ENCODE peak calls at places on chromosome 4, in five cellular contexts. B is left lung, M is spleen, I is A673, Z is A549. T is an unnamed sample.

GRCh38 chr4:123930971-123931370 is 534.4 kb downstream of the SPRY1 start:
- DNase-seq in B (no peak), Z (no peak), M (no peak), I (no peak), T (no peak)

GRCh38 chr4:30716671-30717207 is 3.4 kb upstream of the PCDH7 start:
- DNase-seq in M (no peak), I (no peak), B (no peak), Z (no peak), T (no peak)

GRCh38 chr4:26161030-26161824 is 159.6 kb upstream of the RBPJ start:
- DNase-seq in Z (no peak), I (no peak), B (no peak), M (no peak), T (no peak)

GRCh38 chr4:110510955-110511544 is 35.1 kb downstream of the ENPEP start:
- DNase-seq in M (no peak), Z (peak; percentile 49), B (no peak), I (peak; percentile 85), T (no peak)

GRCh38 chr4:86970447-86971354 is 35.9 kb downstream of the AFF1 start:
- DNase-seq in Z (no peak), M (no peak), B (no peak), I (no peak), T (no peak)

GRCh38 chr4:81806485-81806884 is 334.8 kb upstream of the RASGEF1B start:
- DNase-seq in I (no peak), B (no peak), Z (no peak), M (no peak), T (no peak)

GRCh38 chr4:31557444-31557843 is 837.3 kb downstream of the PCDH7 start:
- DNase-seq in M (no peak), I (no peak), B (no peak), Z (peak; percentile 18), T (no peak)

GRCh38 chr4:127601029-127601428 is 31.7 kb upstream of the INTU start:
- DNase-seq in B (no peak), M (no peak), I (no peak), Z (no peak), T (no peak)

GRCh38 chr4:175671491-175671934 is 140.6 kb downstream of the GPM6A start:
- DNase-seq in B (no peak), M (no peak), I (peak; percentile 12), Z (peak; percentile 3), T (peak; percentile 42)

GRCh38 chr4:131499139-131499873 is 1649.8 kb upstream of the PCDH10 start:
- DNase-seq in I (no peak), Z (peak; percentile 12), M (no peak), B (peak; percentile 31), T (no peak)

GRCh38 chr4:66647468-66647867 is 897.8 kb downstream of the CENPC start:
- DNase-seq in M (no peak), B (no peak), Z (no peak), I (no peak), T (no peak)

GRCh38 chr4:98290511-98290910 is 29.3 kb downstream of the RAP1GDS1 start:
- DNase-seq in Z (no peak), B (no peak), I (peak; percentile 5), M (no peak), T (no peak)

GRCh38 chr4:48906283-48907173 is at the start of gene OCIAD2:
- DNase-seq in Z (peak; percentile 72), M (peak; percentile 94), B (peak; percentile 89), I (peak; percentile 91), T (peak; percentile 92)

GRCh38 chr4:123896446-123897071 is 500.0 kb downstream of the SPRY1 start:
- DNase-seq in Z (no peak), M (no peak), B (no peak), I (no peak), T (no peak)

GRCh38 chr4:3300198-3300671 is 7.4 kb downstream of the RGS12 start:
- DNase-seq in B (peak; percentile 69), M (peak; percentile 68), I (no peak), Z (no peak), T (peak; percentile 52)

GRCh38 chr4:150938417-150938816 is 76.7 kb downstream of the LRBA start:
- DNase-seq in Z (no peak), B (no peak), M (no peak), I (no peak), T (no peak)

GRCh38 chr4:80787306-80787705 is 243.2 kb upstream of the BMP3 start:
- DNase-seq in B (no peak), I (no peak), M (no peak), Z (no peak), T (no peak)

GRCh38 chr4:155603360-155603891 is 63.2 kb upstream of the GUCY1A1 start:
- DNase-seq in M (no peak), Z (no peak), I (no peak), B (no peak), T (no peak)

GRCh38 chr4:38667005-38667771 is 3.2 kb downstream of the KLF3 start:
- DNase-seq in B (no peak), M (no peak), I (peak; percentile 98), Z (peak; percentile 97), T (peak; percentile 80)

GRCh38 chr4:182822554-182822953 is 94.6 kb downstream of the DCTD start:
- DNase-seq in B (peak; percentile 31), M (no peak), I (no peak), Z (no peak), T (no peak)

GRCh38 chr4:2798399-2799301 is 5.8 kb downstream of the SH3BP2 start:
- DNase-seq in B (peak; percentile 92), Z (no peak), M (peak; percentile 95), I (no peak), T (peak; percentile 92)

GRCh38 chr4:107492566-107492965 is 227.5 kb downstream of the PAPSS1 start:
- DNase-seq in Z (no peak), B (no peak), M (no peak), I (no peak), T (no peak)

GRCh38 chr4:40621229-40621591 is 8.5 kb downstream of the RBM47 start:
- DNase-seq in Z (no peak), I (no peak), B (no peak), M (no peak), T (no peak)

GRCh38 chr4:122003335-122003734 is 51.5 kb upstream of the TRPC3 start:
- DNase-seq in M (no peak), Z (peak; percentile 65), I (peak; percentile 68), B (no peak), T (no peak)

GRCh38 chr4:78653655-78654054 is 102.1 kb downstream of the ANXA3 start:
- DNase-seq in I (no peak), Z (no peak), M (no peak), B (no peak), T (no peak)

GRCh38 chr4:67152976-67153375 is 392.3 kb downstream of the CENPC start:
- DNase-seq in Z (no peak), B (no peak), M (no peak), I (no peak), T (no peak)

GRCh38 chr4:153792007-153792892 is 3.4 kb upstream of the SFRP2 start:
- DNase-seq in B (peak; percentile 83), Z (peak; percentile 5), I (peak; percentile 37), M (no peak), T (peak; percentile 73)

GRCh38 chr4:10096976-10097330 is 19.6 kb downstream of the WDR1 start:
- DNase-seq in Z (no peak), B (peak; percentile 74), I (no peak), M (no peak), T (no peak)

GRCh38 chr4:10099521-10100325 is 16.9 kb downstream of the WDR1 start:
- DNase-seq in Z (no peak), M (no peak), I (no peak), B (peak; percentile 48), T (no peak)

GRCh38 chr4:10098770-10099139 is 17.8 kb downstream of the WDR1 start:
- DNase-seq in B (peak; percentile 60), M (no peak), Z (no peak), I (no peak), T (no peak)

GRCh38 chr4:10096201-10096975 is 20.2 kb downstream of the WDR1 start:
- DNase-seq in M (peak; percentile 90), I (no peak), B (peak; percentile 86), Z (peak; percentile 45), T (peak; percentile 89)

DNA sequence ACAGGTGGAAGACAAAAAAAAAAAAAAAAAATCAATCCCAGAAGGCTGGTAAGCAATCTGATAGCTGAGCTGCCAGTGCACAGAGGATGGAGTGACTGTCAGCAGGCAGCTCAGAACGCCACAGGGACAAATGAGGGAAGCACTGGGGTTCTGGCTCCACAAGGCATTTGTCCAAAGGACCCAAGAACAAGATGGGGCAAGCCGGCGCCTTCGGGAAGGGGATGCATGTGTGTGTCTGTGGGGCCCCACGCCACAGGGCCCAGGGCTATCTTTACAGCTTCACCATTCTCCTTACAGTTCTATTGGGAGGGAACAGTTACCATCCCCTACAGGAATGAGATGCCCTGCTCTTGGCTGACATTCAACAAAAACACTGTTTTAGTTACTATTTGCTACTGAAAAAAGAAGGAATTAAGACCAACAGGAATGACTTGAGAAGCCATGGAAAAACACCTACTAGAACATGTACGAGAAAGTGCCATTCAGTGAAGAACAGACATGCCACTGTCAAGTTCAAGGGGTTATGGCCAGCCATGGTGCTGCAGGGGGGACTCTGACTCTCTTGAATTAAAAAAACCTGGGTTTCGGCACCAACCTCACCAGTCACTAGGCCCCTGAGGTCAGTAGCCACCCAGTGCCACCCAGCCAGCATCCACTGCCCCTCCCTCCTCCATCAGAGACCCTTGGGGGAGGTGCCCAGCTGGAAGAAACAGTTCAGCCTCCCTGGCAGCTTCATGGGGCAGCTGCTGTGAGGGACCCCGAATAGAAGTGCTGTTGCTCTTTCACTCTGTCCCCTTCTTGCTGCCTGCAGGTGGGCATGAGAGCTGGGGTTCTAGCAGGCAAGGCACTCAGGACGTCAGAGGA is 18.5 kb downstream of the WDR1 start:
- DNase-seq in M (no peak), I (no peak), B (peak; percentile 51), Z (no peak), T (no peak)
- H3K4me1 ChIP-seq in M (peaks cover 50% of the 10 kb centered on the region), I (no peaks in the 10 kb centered on the region), B (peaks cover 34% of the 10 kb centered on the region), Z (peaks cover 26% of the 10 kb centered on the region), T (peaks cover 25% of the 10 kb centered on the region)

GRCh38 chr4:20528508-20528907 is 171.8 kb upstream of the PACRGL start:
- DNase-seq in I (no peak), M (no peak), Z (no peak), B (no peak), T (no peak)

GRCh38 chr4:20532096-20532495 is 168.2 kb upstream of the PACRGL start:
- DNase-seq in B (no peak), Z (no peak), M (no peak), I (peak; percentile 63), T (no peak)

GRCh38 chr4:20532871-20533870 is 167.1 kb upstream of the PACRGL start:
- DNase-seq in Z (no peak), I (no peak), M (no peak), B (no peak), T (no peak)

DNA sequence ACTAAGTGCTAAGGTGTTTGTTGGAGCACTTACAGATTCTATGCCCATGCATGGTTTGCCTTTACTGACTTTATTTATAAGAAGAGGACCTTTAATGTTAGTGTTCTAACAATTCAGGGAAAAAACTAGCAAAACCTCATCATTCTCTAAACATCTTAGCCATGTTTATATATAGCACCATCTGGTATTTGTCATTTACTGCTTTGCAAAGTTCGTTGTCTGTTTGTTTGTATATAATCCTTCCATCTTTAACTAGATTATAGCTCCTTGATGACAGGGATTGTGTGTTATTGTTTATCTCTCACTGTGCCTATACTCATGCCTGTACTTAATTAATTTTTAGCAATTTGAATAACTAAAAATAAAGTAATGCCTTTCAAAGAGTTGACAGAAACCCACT is 170.6 kb upstream of the PACRGL start:
- DNase-seq in M (no peak), B (no peak), I (no peak), Z (no peak), T (no peak)
- H3K27ac ChIP-seq in M (no peak overlapping the region), B (no peak overlapping the region), I (no peak overlapping the region), Z (no peak overlapping the region), T (no peak overlapping the region)

GRCh38 chr4:168309781-168310180 is 8.8 kb downstream of the DDX60 start:
- DNase-seq in M (no peak), Z (no peak), I (peak; percentile 12), B (no peak), T (no peak)
- H3K4me3 ChIP-seq in M (no peak overlapping the region), Z (no peak overlapping the region), I (no peak overlapping the region), B (no peak overlapping the region), T (no peak overlapping the region)

GRCh38 chr4:139324620-139325019 is 22.3 kb upstream of the NDUFC1 start:
- DNase-seq in B (no peak), M (no peak), Z (no peak), I (no peak), T (no peak)
- H3K4me1 ChIP-seq in B (no peaks in the 10 kb centered on the region), M (peaks cover 6% of the 10 kb centered on the region), Z (peaks cover 28% of the 10 kb centered on the region), I (peaks cover 12% of the 10 kb centered on the region), T (no peaks in the 10 kb centered on the region)

T was measured in kidney.